ENCODE peak calls at places on chromosomes 3 and 15, in seven cellular contexts. J is fibroblast of lung, O is keratinocyte, S is HepG2, N is neural progenitor cell, C is HCT116, G is H1. X is an unnamed sample.

GRCh38 chr3:159764211-159765024 is 224.2 kb upstream of the IL12A start:
- DNase-seq in J (peak; percentile 77), O (no peak), S (no peak), N (peak; percentile 83), C (no peak), G (peak; percentile 85), X (no peak)

GRCh38 chr15:23467110-23467600 is 20.1 kb upstream of the GOLGA6L2 start:
- DNase-seq in J (peak; percentile 16), O (no peak), S (peak; percentile 23), N (peak; percentile 6), C (peak; percentile 24), G (no peak), X (peak; percentile 3)

GRCh38 chr3:177905895-177906511 is 630.2 kb upstream of the KCNMB2 start:
- DNase-seq in J (peak; percentile 96), O (no peak), S (no peak), N (peak; percentile 21), C (no peak), G (no peak), X (no peak)

GRCh38 chr3:33131328-33132018 is 17.7 kb downstream of the CRTAP start:
- DNase-seq in J (peak; percentile 71), O (peak; percentile 42), S (peak; percentile 66), N (peak; percentile 83), C (peak; percentile 44), G (peak; percentile 64), X (peak; percentile 62)

GRCh38 chr15:74642724-74643367 is 27.2 kb downstream of the CLK3 start:
- DNase-seq in J (peak; percentile 79), O (no peak), S (no peak), N (no peak), C (no peak), G (no peak), X (peak; percentile 58)

GRCh38 chr3:100602506-100603444 is 6.6 kb upstream of the ADGRG7 start:
- DNase-seq in J (peak; percentile 39), O (no peak), S (peak; percentile 73), N (no peak), C (peak; percentile 12), G (no peak), X (no peak)

GRCh38 chr3:62529230-62529629 is 155.9 kb upstream of the FEZF2 start:
- DNase-seq in J (peak; percentile 19), O (no peak), S (peak; percentile 9), N (peak; percentile 82), C (no peak), G (peak; percentile 85), X (no peak)

GRCh38 chr15:90142216-90143175 is 40.2 kb upstream of the IDH2 start:
- DNase-seq in J (no peak), O (no peak), S (no peak), N (no peak), C (no peak), G (no peak), X (no peak)

GRCh38 chr3:73056365-73057150 is 4.9 kb upstream of the EBLN2 start:
- DNase-seq in J (no peak), O (no peak), S (peak; percentile 50), N (peak; percentile 25), C (peak; percentile 32), G (no peak), X (no peak)

GRCh38 chr3:45906681-45907220 is 20.4 kb downstream of the CCR9 start:
- DNase-seq in J (peak; percentile 85), O (no peak), S (peak; percentile 8), N (peak; percentile 43), C (no peak), G (no peak), X (no peak)

GRCh38 chr3:122392868-122393844 is 9.2 kb downstream of the FAM162A start:
- DNase-seq in J (peak; percentile 60), O (no peak), S (peak; percentile 47), N (peak; percentile 57), C (no peak), G (no peak), X (no peak)

GRCh38 chr3:27903447-27903846 is 181.3 kb upstream of the EOMES start:
- DNase-seq in J (no peak), O (no peak), S (no peak), N (no peak), C (no peak), G (no peak), X (no peak)

GRCh38 chr3:131231710-131232348 is 149.7 kb upstream of the NUDT16 start:
- DNase-seq in J (peak; percentile 36), O (no peak), S (peak; percentile 2), N (no peak), C (no peak), G (no peak), X (peak; percentile 97)

GRCh38 chr3:167736264-167736787 is 805 bp downstream of the SERPINI1 start:
- DNase-seq in J (no peak), O (no peak), S (no peak), N (no peak), C (no peak), G (no peak), X (no peak)

GRCh38 chr3:184738519-184738890 is 26.6 kb upstream of the MAGEF1 start:
- DNase-seq in J (no peak), O (no peak), S (no peak), N (no peak), C (no peak), G (no peak), X (no peak)

GRCh38 chr3:18069564-18069963 is 327.1 kb upstream of the TBC1D5 start:
- DNase-seq in J (no peak), O (no peak), S (no peak), N (no peak), C (no peak), G (no peak), X (no peak)

GRCh38 chr3:118806423-118806822 is 228.2 kb downstream of the IGSF11 start:
- DNase-seq in J (no peak), O (no peak), S (no peak), N (no peak), C (no peak), G (no peak), X (no peak)

GRCh38 chr15:54353726-54354125 is 375.5 kb downstream of the UNC13C start:
- DNase-seq in J (no peak), O (no peak), S (no peak), N (no peak), C (no peak), G (no peak), X (no peak)

GRCh38 chr3:129180461-129180860 is 3.2 kb downstream of the CNBP start:
- DNase-seq in J (peak; percentile 25), O (no peak), S (no peak), N (no peak), C (no peak), G (no peak), X (no peak)

GRCh38 chr3:112640864-112641751 is at the start of gene CCDC80:
- DNase-seq in J (peak; percentile 95), O (peak; percentile 86), S (no peak), N (peak; percentile 23), C (peak; percentile 59), G (no peak), X (no peak)

GRCh38 chr3:28777806-28778475 is 429.3 kb upstream of the AZI2 start:
- DNase-seq in J (no peak), O (no peak), S (no peak), N (no peak), C (no peak), G (no peak), X (no peak)

GRCh38 chr3:198107840-198108734 is 148.1 kb downstream of the LMLN start:
- DNase-seq in J (peak; percentile 6), O (no peak), S (no peak), N (peak; percentile 18), C (no peak), G (no peak), X (peak; percentile 100)

GRCh38 chr3:46670891-46671427 is 22.5 kb downstream of the ALS2CL start:
- DNase-seq in J (no peak), O (no peak), S (no peak), N (no peak), C (no peak), G (peak; percentile 41), X (no peak)

GRCh38 chr3:189166334-189166733 is 5.4 kb upstream of the TPRG1 start:
- DNase-seq in J (no peak), O (no peak), S (no peak), N (no peak), C (no peak), G (no peak), X (no peak)

GRCh38 chr15:41585140-41586047 is 26.4 kb downstream of the TYRO3 start:
- DNase-seq in J (peak; percentile 61), O (peak; percentile 2), S (no peak), N (peak; percentile 69), C (no peak), G (peak; percentile 83), X (no peak)

DNA sequence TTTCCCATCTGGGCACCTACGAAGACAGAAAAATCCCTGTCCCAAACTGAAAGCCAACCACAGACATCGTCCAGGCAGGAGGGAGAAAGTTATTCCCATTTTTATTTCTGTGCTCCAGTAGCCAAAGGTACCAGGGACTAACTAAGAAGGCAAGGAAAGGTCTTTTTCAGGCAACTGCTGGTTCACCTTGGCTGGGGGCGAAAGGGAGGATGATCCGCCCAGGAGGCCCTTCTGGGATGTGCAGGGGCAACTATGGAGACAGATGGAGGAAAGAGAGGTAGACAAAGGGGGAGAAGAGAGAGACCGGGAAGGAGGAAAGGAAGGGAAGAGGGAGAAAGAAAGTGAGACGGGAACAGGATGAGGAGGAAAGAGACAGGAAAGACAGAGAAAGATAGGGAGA is 13.3 kb downstream of the WNT5A start:
- DNase-seq in J (no peak), O (no peak), S (no peak), N (no peak), C (no peak), G (peak; percentile 44), X (no peak)
- TF ChIP-seq EZH2 in J (no peak), O (no peak), S (no peak), N (no peak), C (no peak), G (peak; percentile 58), X (no peak)

GRCh38 chr15:32131803-32132202 is 101.5 kb downstream of the CHRNA7 start:
- DNase-seq in J (no peak), O (no peak), S (no peak), N (no peak), C (no peak), G (no peak), X (no peak)
- H3K27ac ChIP-seq in J (no peak overlapping the region), O (no peak overlapping the region), S (no peak overlapping the region), N (no peak overlapping the region), C (no peak overlapping the region), G (no peak overlapping the region), X (no peak overlapping the region)

GRCh38 chr3:127708837-127709236 is 36.1 kb downstream of the ABTB1 start:
- DNase-seq in J (no peak), O (no peak), S (no peak), N (no peak), C (no peak), G (no peak), X (no peak)
- H3K9ac ChIP-seq in J (no peak overlapping the region), O (no peak overlapping the region), S (no peak overlapping the region), N (no peak overlapping the region), C (no peak overlapping the region), G (no peak overlapping the region), X (no peak overlapping the region)

DNA sequence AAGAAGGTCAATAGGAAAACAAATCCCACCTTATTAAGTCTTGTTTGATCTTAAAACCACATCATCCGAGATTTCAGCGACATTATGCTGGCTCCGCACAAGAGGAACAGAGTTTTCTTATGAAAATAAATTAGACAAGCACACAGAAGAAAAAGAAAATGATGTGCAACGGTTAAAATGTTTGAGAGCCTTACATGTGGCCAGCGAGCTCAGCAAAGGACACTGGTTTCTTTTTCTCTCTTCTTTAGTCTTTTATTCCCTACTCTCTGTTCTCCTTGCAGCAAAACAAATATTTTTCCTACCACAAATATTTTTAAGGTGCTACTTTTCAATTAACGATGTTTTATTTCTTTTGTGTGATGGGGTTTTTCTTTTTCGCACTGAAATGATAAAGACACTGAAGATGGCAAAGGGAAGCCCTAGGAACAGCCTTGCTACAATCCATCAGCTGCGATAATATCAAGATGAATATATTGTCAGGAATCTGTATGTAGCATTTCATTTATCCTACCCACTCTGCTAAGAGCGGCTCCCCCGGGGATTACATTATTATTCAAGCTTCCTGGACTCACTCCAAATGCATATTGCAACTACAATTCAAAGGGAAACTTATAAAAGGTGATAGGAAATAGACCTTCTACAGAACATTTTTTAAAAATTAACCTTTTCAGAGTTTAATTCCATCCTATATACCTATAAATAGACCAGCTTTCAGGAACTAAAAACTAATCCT is 72.9 kb downstream of the ANXA2 start:
- DNase-seq in J (no peak), O (no peak), S (no peak), N (no peak), C (no peak), G (no peak), X (peak; percentile 84)
- TF ChIP-seq EZH2 in J (no peak), O (no peak), S (no peak), N (no peak), C (no peak), G (no peak), X (no peak)

X was measured in SK-N-MC.